ENCODE peak calls at places on chromosomes 2 and 18, in nine cellular contexts. Z is activated CD4-positive, CD25-positive, alpha-beta regulatory T cell; B is hippocampal formation; R is T-helper 22 cell; A is activated naive CD4-positive, alpha-beta T cell; E is LoVo; L is hypothalamus; F is CD4-positive, alpha-beta memory T cell; K is stimulated activated CD4-positive, alpha-beta T cell treated with anti-CD3 and anti-CD28 coated beads, Interleukin-4, amount 100 ng/mL, for 1 hour. U is an unnamed sample.

GRCh38 chr2:99827296-99827999 is 314.9 kb downstream of the AFF3 start:
- DNase-seq in F (no peak), K (no peak), E (no peak), L (no peak), A (no peak), R (no peak), B (peak), Z (no peak), U (no peak)

GRCh38 chr2:238170386-238171071 is 11.8 kb downstream of the ERFE start:
- DNase-seq in K (no peak), L (no peak), E (no peak), A (no peak), F (no peak), R (no peak), B (no peak), Z (no peak), U (no peak)

GRCh38 chr2:48448274-48449061 is 81.5 kb upstream of the STON1 start:
- DNase-seq in E (no peak), B (no peak), L (no peak), Z (no peak), A (no peak), F (peak), K (no peak), R (no peak), U (peak)

GRCh38 chr2:73250872-73251846 is 17.1 kb downstream of the CCT7 start:
- DNase-seq in K (no peak), L (no peak), E (no peak), F (no peak), B (no peak), A (no peak), R (no peak), Z (no peak), U (no peak)

GRCh38 chr2:29420484-29420883 is 305.3 kb downstream of the CLIP4 start:
- DNase-seq in A (no peak), B (no peak), E (no peak), F (no peak), K (no peak), Z (no peak), R (no peak), L (no peak), U (no peak)

GRCh38 chr18:11807233-11807632 is 44.0 kb upstream of the CHMP1B start:
- DNase-seq in A (no peak), F (no peak), Z (no peak), B (no peak), L (no peak), K (no peak), E (no peak), R (no peak), U (no peak)

GRCh38 chr2:47346107-47346506 is 56.8 kb upstream of the MSH2 start:
- DNase-seq in A (no peak), R (no peak), K (no peak), E (no peak), F (no peak), L (no peak), B (no peak), Z (no peak), U (no peak)

GRCh38 chr2:166180951-166181812 is 53.4 kb upstream of the SCN1A start:
- DNase-seq in A (no peak), B (peak), K (no peak), L (no peak), E (peak), Z (no peak), F (no peak), R (no peak), U (peak)

GRCh38 chr2:28340312-28341202 is 52.1 kb upstream of the FOSL2 start:
- DNase-seq in F (no peak), A (no peak), K (no peak), Z (no peak), B (no peak), L (no peak), E (no peak), R (no peak), U (no peak)

GRCh38 chr2:110101911-110102774 is 13.5 kb downstream of the MALL start:
- DNase-seq in Z (no peak), R (no peak), K (no peak), E (no peak), B (no peak), F (no peak), A (no peak), L (no peak), U (peak)

GRCh38 chr2:207515671-207516070 is 14.1 kb upstream of the CREB1 start:
- DNase-seq in A (no peak), Z (no peak), K (no peak), F (peak), R (no peak), B (no peak), E (no peak), L (no peak), U (no peak)